ENCODE peak calls at places on chromosomes 7 and 10, in six cellular contexts. One of them, this sample, is unnamed.

GRCh38 chr10:3568983-3569382 is 216.0 kb downstream of the KLF6 start:
- DNase-seq in CD8-positive, alpha-beta T cell: no peak
- DNase-seq in K562: no peak
- DNase-seq in heart left ventricle: no peak
- DNase-seq in brain microvascular endothelial cell: no peak
- DNase-seq in cardiac muscle cell: no peak
- DNase-seq in this sample: no peak

GRCh38 chr10:28685717-28686116 is 8.4 kb downstream of the BAMBI start:
- DNase-seq in CD8-positive, alpha-beta T cell: no peak
- DNase-seq in K562: no peak
- DNase-seq in heart left ventricle: no peak
- DNase-seq in brain microvascular endothelial cell: no peak
- DNase-seq in cardiac muscle cell: no peak
- DNase-seq in this sample: no peak

GRCh38 chr10:12841826-12842225 is 159.7 kb downstream of the CCDC3 start:
- DNase-seq in CD8-positive, alpha-beta T cell: no peak
- DNase-seq in K562: no peak
- DNase-seq in heart left ventricle: peak; percentile 39
- DNase-seq in brain microvascular endothelial cell: no peak
- DNase-seq in cardiac muscle cell: no peak
- DNase-seq in this sample: no peak

GRCh38 chr10:23643396-23643795 is 204.5 kb downstream of the OTUD1 start:
- DNase-seq in CD8-positive, alpha-beta T cell: no peak
- DNase-seq in K562: no peak
- DNase-seq in heart left ventricle: no peak
- DNase-seq in brain microvascular endothelial cell: no peak
- DNase-seq in cardiac muscle cell: no peak
- DNase-seq in this sample: no peak

GRCh38 chr10:14858338-14858925 is 20.2 kb upstream of the SUV39H2 start:
- DNase-seq in CD8-positive, alpha-beta T cell: no peak
- DNase-seq in K562: no peak
- DNase-seq in heart left ventricle: no peak
- DNase-seq in brain microvascular endothelial cell: no peak
- DNase-seq in cardiac muscle cell: no peak
- DNase-seq in this sample: no peak

GRCh38 chr7:600935-601334 is 81.3 kb upstream of the PDGFA start:
- DNase-seq in CD8-positive, alpha-beta T cell: no peak
- DNase-seq in K562: no peak
- DNase-seq in heart left ventricle: peak; percentile 11
- DNase-seq in brain microvascular endothelial cell: no peak
- DNase-seq in cardiac muscle cell: no peak
- DNase-seq in this sample: no peak

GRCh38 chr7:35695987-35696386 is 1.1 kb upstream of the HERPUD2 start:
- DNase-seq in CD8-positive, alpha-beta T cell: no peak
- DNase-seq in K562: no peak
- DNase-seq in heart left ventricle: no peak
- DNase-seq in brain microvascular endothelial cell: no peak
- DNase-seq in cardiac muscle cell: no peak
- DNase-seq in this sample: no peak

GRCh38 chr7:127844707-127845331 is 186.4 kb downstream of the LRRC4 start:
- DNase-seq in CD8-positive, alpha-beta T cell: no peak
- DNase-seq in K562: peak; percentile 62
- DNase-seq in heart left ventricle: peak; percentile 60
- DNase-seq in brain microvascular endothelial cell: peak; percentile 20
- DNase-seq in cardiac muscle cell: peak; percentile 56
- DNase-seq in this sample: peak; percentile 35

GRCh38 chr7:43491984-43492383 is 90.9 kb upstream of the STK17A start:
- DNase-seq in CD8-positive, alpha-beta T cell: no peak
- DNase-seq in K562: no peak
- DNase-seq in heart left ventricle: no peak
- DNase-seq in brain microvascular endothelial cell: peak; percentile 83
- DNase-seq in cardiac muscle cell: peak; percentile 57
- DNase-seq in this sample: no peak

GRCh38 chr7:80918406-80918805 is 445 bp downstream of the SEMA3C start:
- DNase-seq in CD8-positive, alpha-beta T cell: no peak
- DNase-seq in K562: no peak
- DNase-seq in heart left ventricle: no peak
- DNase-seq in brain microvascular endothelial cell: no peak
- DNase-seq in cardiac muscle cell: peak; percentile 41
- DNase-seq in this sample: peak; percentile 13

GRCh38 chr10:47257396-47258120 is 42.4 kb upstream of the GDF10 start:
- DNase-seq in CD8-positive, alpha-beta T cell: no peak
- DNase-seq in K562: no peak
- DNase-seq in heart left ventricle: no peak
- DNase-seq in brain microvascular endothelial cell: peak; percentile 31
- DNase-seq in cardiac muscle cell: peak; percentile 76
- DNase-seq in this sample: no peak

GRCh38 chr10:79898597-79899325 is 50.1 kb downstream of the SFTPD start:
- DNase-seq in CD8-positive, alpha-beta T cell: no peak
- DNase-seq in K562: no peak
- DNase-seq in heart left ventricle: no peak
- DNase-seq in brain microvascular endothelial cell: no peak
- DNase-seq in cardiac muscle cell: no peak
- DNase-seq in this sample: no peak

GRCh38 chr10:32971536-32972091 is 13.6 kb upstream of the ITGB1 start:
- DNase-seq in CD8-positive, alpha-beta T cell: no peak
- DNase-seq in K562: peak; percentile 88
- DNase-seq in heart left ventricle: no peak
- DNase-seq in brain microvascular endothelial cell: no peak
- DNase-seq in cardiac muscle cell: no peak
- DNase-seq in this sample: peak; percentile 46

GRCh38 chr10:127033569-127034175 is 128.4 kb downstream of the DOCK1 start:
- DNase-seq in CD8-positive, alpha-beta T cell: no peak
- DNase-seq in K562: no peak
- DNase-seq in heart left ventricle: no peak
- DNase-seq in brain microvascular endothelial cell: no peak
- DNase-seq in cardiac muscle cell: no peak
- DNase-seq in this sample: no peak

GRCh38 chr7:151786241-151786640 is 90.7 kb downstream of the PRKAG2 start:
- DNase-seq in CD8-positive, alpha-beta T cell: no peak
- DNase-seq in K562: no peak
- DNase-seq in heart left ventricle: peak; percentile 12
- DNase-seq in brain microvascular endothelial cell: no peak
- DNase-seq in cardiac muscle cell: no peak
- DNase-seq in this sample: no peak

GRCh38 chr10:8278099-8278498 is 223.6 kb downstream of the GATA3 start:
- DNase-seq in CD8-positive, alpha-beta T cell: no peak
- DNase-seq in K562: no peak
- DNase-seq in heart left ventricle: no peak
- DNase-seq in brain microvascular endothelial cell: no peak
- DNase-seq in cardiac muscle cell: no peak
- DNase-seq in this sample: no peak

GRCh38 chr10:97101166-97101940 is 84.4 kb downstream of the SLIT1 start:
- DNase-seq in CD8-positive, alpha-beta T cell: no peak
- DNase-seq in K562: no peak
- DNase-seq in heart left ventricle: no peak
- DNase-seq in brain microvascular endothelial cell: no peak
- DNase-seq in cardiac muscle cell: no peak
- DNase-seq in this sample: no peak

GRCh38 chr10:103736763-103737162 is 118.6 kb downstream of the SH3PXD2A start:
- DNase-seq in CD8-positive, alpha-beta T cell: no peak
- DNase-seq in K562: peak; percentile 18
- DNase-seq in heart left ventricle: no peak
- DNase-seq in brain microvascular endothelial cell: peak; percentile 31
- DNase-seq in cardiac muscle cell: no peak
- DNase-seq in this sample: no peak

GRCh38 chr7:112347088-112347487 is 103.2 kb upstream of the IFRD1 start:
- DNase-seq in CD8-positive, alpha-beta T cell: no peak
- DNase-seq in K562: no peak
- DNase-seq in heart left ventricle: no peak
- DNase-seq in brain microvascular endothelial cell: no peak
- DNase-seq in cardiac muscle cell: no peak
- DNase-seq in this sample: no peak
- TF ChIP-seq CTCF in CD8-positive, alpha-beta T cell: no peak
- TF ChIP-seq CTCF in K562: no peak
- TF ChIP-seq CTCF in heart left ventricle: no peak
- TF ChIP-seq CTCF in brain microvascular endothelial cell: no peak
- TF ChIP-seq CTCF in cardiac muscle cell: no peak
- TF ChIP-seq CTCF in this sample: no peak

GRCh38 chr10:125977206-125977605 is 80.8 kb downstream of the FANK1 start:
- DNase-seq in CD8-positive, alpha-beta T cell: no peak
- DNase-seq in K562: peak; percentile 30
- DNase-seq in heart left ventricle: no peak
- DNase-seq in brain microvascular endothelial cell: no peak
- DNase-seq in cardiac muscle cell: no peak
- DNase-seq in this sample: no peak
- TF ChIP-seq CTCF in CD8-positive, alpha-beta T cell: no peak
- TF ChIP-seq CTCF in K562: peak; percentile 45
- TF ChIP-seq CTCF in heart left ventricle: no peak
- TF ChIP-seq CTCF in brain microvascular endothelial cell: peak; percentile 41
- TF ChIP-seq CTCF in cardiac muscle cell: no peak
- TF ChIP-seq CTCF in this sample: no peak

GRCh38 chr10:58258977-58259692 is 8.6 kb downstream of the IPMK start:
- DNase-seq in CD8-positive, alpha-beta T cell: no peak
- DNase-seq in K562: no peak
- DNase-seq in heart left ventricle: no peak
- DNase-seq in brain microvascular endothelial cell: no peak
- DNase-seq in cardiac muscle cell: no peak
- DNase-seq in this sample: no peak
- TF ChIP-seq CTCF in CD8-positive, alpha-beta T cell: no peak
- TF ChIP-seq CTCF in K562: peak; percentile 34
- TF ChIP-seq CTCF in heart left ventricle: no peak
- TF ChIP-seq CTCF in brain microvascular endothelial cell: peak; percentile 55
- TF ChIP-seq CTCF in cardiac muscle cell: no peak
- TF ChIP-seq CTCF in this sample: no peak

GRCh38 chr7:79064187-79064823 is 389.2 kb downstream of the MAGI2 start:
- DNase-seq in CD8-positive, alpha-beta T cell: no peak
- DNase-seq in K562: no peak
- DNase-seq in heart left ventricle: no peak
- DNase-seq in brain microvascular endothelial cell: no peak
- DNase-seq in cardiac muscle cell: no peak
- DNase-seq in this sample: no peak

GRCh38 chr7:79060498-79060897 is 393.0 kb downstream of the MAGI2 start:
- DNase-seq in CD8-positive, alpha-beta T cell: no peak
- DNase-seq in K562: no peak
- DNase-seq in heart left ventricle: no peak
- DNase-seq in brain microvascular endothelial cell: no peak
- DNase-seq in cardiac muscle cell: no peak
- DNase-seq in this sample: no peak

DNA sequence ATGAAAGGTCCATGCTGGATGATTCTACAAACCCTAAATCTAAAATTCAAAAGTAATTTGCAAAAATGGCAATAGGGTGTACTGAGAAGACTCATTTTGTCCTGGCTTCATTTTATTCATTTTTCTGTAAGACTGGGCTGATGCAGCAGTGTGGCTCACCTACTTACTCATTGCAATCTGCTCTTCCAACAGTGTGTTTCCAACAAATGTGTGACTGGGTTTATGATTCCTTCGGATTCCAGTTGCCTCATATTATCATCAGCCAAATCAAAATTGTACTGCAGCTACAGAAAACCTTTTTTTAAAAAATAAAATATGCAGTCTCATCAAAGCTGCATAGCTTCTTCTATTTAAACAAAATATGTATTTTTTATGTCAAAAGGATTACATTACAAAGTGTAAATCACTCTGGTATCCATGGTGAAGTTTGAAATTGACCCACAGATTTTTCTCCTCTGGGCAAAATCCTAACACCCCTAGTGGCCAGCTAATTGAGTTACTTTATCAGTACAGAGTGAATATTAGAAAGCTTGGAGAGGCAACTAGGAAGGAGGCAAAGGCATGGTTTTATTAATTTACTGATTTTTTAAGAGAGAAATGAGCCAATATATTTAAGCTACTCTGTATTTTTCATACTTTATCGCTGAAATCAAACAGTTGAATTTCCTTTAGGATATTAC is 390.3 kb downstream of the MAGI2 start:
- DNase-seq in CD8-positive, alpha-beta T cell: no peak
- DNase-seq in K562: no peak
- DNase-seq in heart left ventricle: no peak
- DNase-seq in brain microvascular endothelial cell: no peak
- DNase-seq in cardiac muscle cell: no peak
- DNase-seq in this sample: no peak
- TF ChIP-seq CTCF in CD8-positive, alpha-beta T cell: no peak
- TF ChIP-seq CTCF in K562: no peak
- TF ChIP-seq CTCF in heart left ventricle: no peak
- TF ChIP-seq CTCF in brain microvascular endothelial cell: peak; percentile 31
- TF ChIP-seq CTCF in cardiac muscle cell: no peak
- TF ChIP-seq CTCF in this sample: peak; percentile 12

GRCh38 chr7:119233015-119233414 is 1008.5 kb downstream of the ANKRD7 start:
- DNase-seq in CD8-positive, alpha-beta T cell: no peak
- DNase-seq in K562: no peak
- DNase-seq in heart left ventricle: no peak
- DNase-seq in brain microvascular endothelial cell: no peak
- DNase-seq in cardiac muscle cell: no peak
- DNase-seq in this sample: no peak
- TF ChIP-seq CTCF in CD8-positive, alpha-beta T cell: no peak
- TF ChIP-seq CTCF in K562: no peak
- TF ChIP-seq CTCF in heart left ventricle: no peak
- TF ChIP-seq CTCF in brain microvascular endothelial cell: no peak
- TF ChIP-seq CTCF in cardiac muscle cell: no peak
- TF ChIP-seq CTCF in this sample: no peak

GRCh38 chr7:29095666-29096560 is 50.4 kb downstream of the CPVL start:
- DNase-seq in CD8-positive, alpha-beta T cell: no peak
- DNase-seq in K562: no peak
- DNase-seq in heart left ventricle: no peak
- DNase-seq in brain microvascular endothelial cell: no peak
- DNase-seq in cardiac muscle cell: peak; percentile 55
- DNase-seq in this sample: no peak

GRCh38 chr7:29091121-29091601 is 55.2 kb downstream of the CPVL start:
- DNase-seq in CD8-positive, alpha-beta T cell: no peak
- DNase-seq in K562: no peak
- DNase-seq in heart left ventricle: peak; percentile 50
- DNase-seq in brain microvascular endothelial cell: no peak
- DNase-seq in cardiac muscle cell: peak; percentile 85
- DNase-seq in this sample: no peak

GRCh38 chr7:29086545-29086944 is 59.8 kb downstream of the CPVL start:
- DNase-seq in CD8-positive, alpha-beta T cell: no peak
- DNase-seq in K562: no peak
- DNase-seq in heart left ventricle: no peak
- DNase-seq in brain microvascular endothelial cell: no peak
- DNase-seq in cardiac muscle cell: no peak
- DNase-seq in this sample: no peak

GRCh38 chr7:29087840-29088169 is 58.5 kb downstream of the CPVL start:
- DNase-seq in CD8-positive, alpha-beta T cell: no peak
- DNase-seq in K562: no peak
- DNase-seq in heart left ventricle: no peak
- DNase-seq in brain microvascular endothelial cell: no peak
- DNase-seq in cardiac muscle cell: no peak
- DNase-seq in this sample: no peak

GRCh38 chr7:29091722-29092121 is 54.6 kb downstream of the CPVL start:
- DNase-seq in CD8-positive, alpha-beta T cell: no peak
- DNase-seq in K562: no peak
- DNase-seq in heart left ventricle: no peak
- DNase-seq in brain microvascular endothelial cell: no peak
- DNase-seq in cardiac muscle cell: peak; percentile 46
- DNase-seq in this sample: no peak
- TF ChIP-seq CTCF in CD8-positive, alpha-beta T cell: no peak
- TF ChIP-seq CTCF in K562: no peak
- TF ChIP-seq CTCF in heart left ventricle: no peak
- TF ChIP-seq CTCF in brain microvascular endothelial cell: peak; percentile 7
- TF ChIP-seq CTCF in cardiac muscle cell: no peak
- TF ChIP-seq CTCF in this sample: no peak